ENCODE peak calls at places on chromosomes 2 and 18, in nine cellular contexts. One of them, this sample, is unnamed.

GRCh38 chr2:228367356-228367755 is 185.9 kb upstream of the SPHKAP start:
- DNase-seq in ureter: no peak
- DNase-seq in CD8-positive, alpha-beta T cell: no peak
- DNase-seq in H1: no peak
- DNase-seq in T-helper 2 cell: no peak
- DNase-seq in stimulated activated CD8-positive, alpha-beta memory T cell treated with anti-CD3 and anti-CD28 coated beads, Interleukin-2, amount 100 ng/mL, for 48 hours: no peak
- DNase-seq in nucleus accumbens: no peak
- DNase-seq in body of pancreas: no peak
- DNase-seq in NCI-H460: no peak
- DNase-seq in this sample: no peak

GRCh38 chr18:22197668-22198067 is 28.3 kb downstream of the GATA6 start:
- DNase-seq in ureter: no peak
- DNase-seq in CD8-positive, alpha-beta T cell: no peak
- DNase-seq in H1: no peak
- DNase-seq in T-helper 2 cell: no peak
- DNase-seq in stimulated activated CD8-positive, alpha-beta memory T cell treated with anti-CD3 and anti-CD28 coated beads, Interleukin-2, amount 100 ng/mL, for 48 hours: no peak
- DNase-seq in nucleus accumbens: no peak
- DNase-seq in body of pancreas: no peak
- DNase-seq in NCI-H460: no peak
- DNase-seq in this sample: no peak

GRCh38 chr2:226478121-226478809 is 321.4 kb downstream of the IRS1 start:
- DNase-seq in ureter: no peak
- DNase-seq in CD8-positive, alpha-beta T cell: no peak
- DNase-seq in H1: no peak
- DNase-seq in T-helper 2 cell: no peak
- DNase-seq in stimulated activated CD8-positive, alpha-beta memory T cell treated with anti-CD3 and anti-CD28 coated beads, Interleukin-2, amount 100 ng/mL, for 48 hours: no peak
- DNase-seq in nucleus accumbens: no peak
- DNase-seq in body of pancreas: peak
- DNase-seq in NCI-H460: peak
- DNase-seq in this sample: no peak

GRCh38 chr2:42907835-42908234 is 115.5 kb upstream of the HAAO start:
- DNase-seq in ureter: no peak
- DNase-seq in CD8-positive, alpha-beta T cell: no peak
- DNase-seq in H1: no peak
- DNase-seq in T-helper 2 cell: no peak
- DNase-seq in stimulated activated CD8-positive, alpha-beta memory T cell treated with anti-CD3 and anti-CD28 coated beads, Interleukin-2, amount 100 ng/mL, for 48 hours: no peak
- DNase-seq in nucleus accumbens: no peak
- DNase-seq in body of pancreas: no peak
- DNase-seq in NCI-H460: no peak
- DNase-seq in this sample: no peak

GRCh38 chr2:57597940-57598339 is 448.7 kb upstream of the VRK2 start:
- DNase-seq in ureter: no peak
- DNase-seq in CD8-positive, alpha-beta T cell: no peak
- DNase-seq in H1: no peak
- DNase-seq in T-helper 2 cell: no peak
- DNase-seq in stimulated activated CD8-positive, alpha-beta memory T cell treated with anti-CD3 and anti-CD28 coated beads, Interleukin-2, amount 100 ng/mL, for 48 hours: no peak
- DNase-seq in nucleus accumbens: no peak
- DNase-seq in body of pancreas: no peak
- DNase-seq in NCI-H460: no peak
- DNase-seq in this sample: no peak

GRCh38 chr2:217291259-217291658 is 431.4 kb upstream of the TNP1 start:
- DNase-seq in ureter: no peak
- DNase-seq in CD8-positive, alpha-beta T cell: no peak
- DNase-seq in H1: no peak
- DNase-seq in T-helper 2 cell: no peak
- DNase-seq in stimulated activated CD8-positive, alpha-beta memory T cell treated with anti-CD3 and anti-CD28 coated beads, Interleukin-2, amount 100 ng/mL, for 48 hours: no peak
- DNase-seq in nucleus accumbens: no peak
- DNase-seq in body of pancreas: no peak
- DNase-seq in NCI-H460: no peak
- DNase-seq in this sample: no peak

GRCh38 chr18:62942578-62942977 is 227.2 kb downstream of the PHLPP1 start:
- DNase-seq in ureter: peak
- DNase-seq in CD8-positive, alpha-beta T cell: no peak
- DNase-seq in H1: no peak
- DNase-seq in T-helper 2 cell: no peak
- DNase-seq in stimulated activated CD8-positive, alpha-beta memory T cell treated with anti-CD3 and anti-CD28 coated beads, Interleukin-2, amount 100 ng/mL, for 48 hours: no peak
- DNase-seq in nucleus accumbens: no peak
- DNase-seq in body of pancreas: no peak
- DNase-seq in NCI-H460: no peak
- DNase-seq in this sample: no peak

GRCh38 chr2:66673286-66673685 is 238.4 kb downstream of the MEIS1 start:
- DNase-seq in ureter: no peak
- DNase-seq in CD8-positive, alpha-beta T cell: no peak
- DNase-seq in H1: no peak
- DNase-seq in T-helper 2 cell: no peak
- DNase-seq in stimulated activated CD8-positive, alpha-beta memory T cell treated with anti-CD3 and anti-CD28 coated beads, Interleukin-2, amount 100 ng/mL, for 48 hours: no peak
- DNase-seq in nucleus accumbens: no peak
- DNase-seq in body of pancreas: no peak
- DNase-seq in NCI-H460: no peak
- DNase-seq in this sample: no peak

GRCh38 chr2:64780041-64780440 is 126.3 kb upstream of the SERTAD2 start:
- DNase-seq in ureter: no peak
- DNase-seq in CD8-positive, alpha-beta T cell: no peak
- DNase-seq in H1: no peak
- DNase-seq in T-helper 2 cell: no peak
- DNase-seq in stimulated activated CD8-positive, alpha-beta memory T cell treated with anti-CD3 and anti-CD28 coated beads, Interleukin-2, amount 100 ng/mL, for 48 hours: no peak
- DNase-seq in nucleus accumbens: no peak
- DNase-seq in body of pancreas: no peak
- DNase-seq in NCI-H460: no peak
- DNase-seq in this sample: no peak

GRCh38 chr18:79952996-79953559 is 1.6 kb upstream of the SLC66A2 start:
- DNase-seq in ureter: peak
- DNase-seq in CD8-positive, alpha-beta T cell: no peak
- DNase-seq in H1: no peak
- DNase-seq in T-helper 2 cell: no peak
- DNase-seq in stimulated activated CD8-positive, alpha-beta memory T cell treated with anti-CD3 and anti-CD28 coated beads, Interleukin-2, amount 100 ng/mL, for 48 hours: no peak
- DNase-seq in nucleus accumbens: no peak
- DNase-seq in body of pancreas: no peak
- DNase-seq in NCI-H460: no peak
- DNase-seq in this sample: no peak

GRCh38 chr18:24063121-24063731 is 48.7 kb downstream of the TTC39C start:
- DNase-seq in ureter: no peak
- DNase-seq in CD8-positive, alpha-beta T cell: no peak
- DNase-seq in H1: no peak
- DNase-seq in T-helper 2 cell: no peak
- DNase-seq in stimulated activated CD8-positive, alpha-beta memory T cell treated with anti-CD3 and anti-CD28 coated beads, Interleukin-2, amount 100 ng/mL, for 48 hours: no peak
- DNase-seq in nucleus accumbens: no peak
- DNase-seq in body of pancreas: no peak
- DNase-seq in NCI-H460: no peak
- DNase-seq in this sample: no peak

GRCh38 chr2:103792039-103792438 is 1030.2 kb downstream of the TMEM182 start:
- DNase-seq in ureter: no peak
- DNase-seq in CD8-positive, alpha-beta T cell: no peak
- DNase-seq in H1: peak
- DNase-seq in T-helper 2 cell: no peak
- DNase-seq in stimulated activated CD8-positive, alpha-beta memory T cell treated with anti-CD3 and anti-CD28 coated beads, Interleukin-2, amount 100 ng/mL, for 48 hours: no peak
- DNase-seq in nucleus accumbens: no peak
- DNase-seq in body of pancreas: no peak
- DNase-seq in NCI-H460: no peak
- DNase-seq in this sample: no peak

GRCh38 chr2:75528221-75528977 is 32.3 kb downstream of the EVA1A start:
- DNase-seq in ureter: no peak
- DNase-seq in CD8-positive, alpha-beta T cell: no peak
- DNase-seq in H1: no peak
- DNase-seq in T-helper 2 cell: no peak
- DNase-seq in stimulated activated CD8-positive, alpha-beta memory T cell treated with anti-CD3 and anti-CD28 coated beads, Interleukin-2, amount 100 ng/mL, for 48 hours: no peak
- DNase-seq in nucleus accumbens: no peak
- DNase-seq in body of pancreas: no peak
- DNase-seq in NCI-H460: no peak
- DNase-seq in this sample: no peak

GRCh38 chr2:143209570-143210445 is 80.6 kb downstream of the ARHGAP15 start:
- DNase-seq in ureter: no peak
- DNase-seq in CD8-positive, alpha-beta T cell: no peak
- DNase-seq in H1: no peak
- DNase-seq in T-helper 2 cell: no peak
- DNase-seq in stimulated activated CD8-positive, alpha-beta memory T cell treated with anti-CD3 and anti-CD28 coated beads, Interleukin-2, amount 100 ng/mL, for 48 hours: no peak
- DNase-seq in nucleus accumbens: no peak
- DNase-seq in body of pancreas: no peak
- DNase-seq in NCI-H460: no peak
- DNase-seq in this sample: no peak

GRCh38 chr2:127371037-127371436 is 16.7 kb downstream of the MAP3K2 start:
- DNase-seq in ureter: no peak
- DNase-seq in CD8-positive, alpha-beta T cell: no peak
- DNase-seq in H1: no peak
- DNase-seq in T-helper 2 cell: no peak
- DNase-seq in stimulated activated CD8-positive, alpha-beta memory T cell treated with anti-CD3 and anti-CD28 coated beads, Interleukin-2, amount 100 ng/mL, for 48 hours: no peak
- DNase-seq in nucleus accumbens: no peak
- DNase-seq in body of pancreas: no peak
- DNase-seq in NCI-H460: no peak
- DNase-seq in this sample: peak

GRCh38 chr2:27903649-27904544 is 13.4 kb downstream of the BABAM2 start:
- DNase-seq in ureter: no peak
- DNase-seq in CD8-positive, alpha-beta T cell: no peak
- DNase-seq in H1: no peak
- DNase-seq in T-helper 2 cell: no peak
- DNase-seq in stimulated activated CD8-positive, alpha-beta memory T cell treated with anti-CD3 and anti-CD28 coated beads, Interleukin-2, amount 100 ng/mL, for 48 hours: no peak
- DNase-seq in nucleus accumbens: no peak
- DNase-seq in body of pancreas: no peak
- DNase-seq in NCI-H460: peak
- DNase-seq in this sample: no peak

GRCh38 chr2:24359129-24359528 is 1.2 kb downstream of the ITSN2 start:
- DNase-seq in ureter: no peak
- DNase-seq in CD8-positive, alpha-beta T cell: no peak
- DNase-seq in H1: no peak
- DNase-seq in T-helper 2 cell: peak
- DNase-seq in stimulated activated CD8-positive, alpha-beta memory T cell treated with anti-CD3 and anti-CD28 coated beads, Interleukin-2, amount 100 ng/mL, for 48 hours: no peak
- DNase-seq in nucleus accumbens: no peak
- DNase-seq in body of pancreas: no peak
- DNase-seq in NCI-H460: no peak
- DNase-seq in this sample: no peak

GRCh38 chr2:128505150-128505490 is 186.5 kb upstream of the HS6ST1 start:
- DNase-seq in ureter: peak
- DNase-seq in CD8-positive, alpha-beta T cell: no peak
- DNase-seq in H1: no peak
- DNase-seq in T-helper 2 cell: no peak
- DNase-seq in stimulated activated CD8-positive, alpha-beta memory T cell treated with anti-CD3 and anti-CD28 coated beads, Interleukin-2, amount 100 ng/mL, for 48 hours: no peak
- DNase-seq in nucleus accumbens: no peak
- DNase-seq in body of pancreas: no peak
- DNase-seq in NCI-H460: no peak
- DNase-seq in this sample: no peak

GRCh38 chr18:77208969-77209368 is 40.7 kb upstream of the GALR1 start:
- DNase-seq in ureter: no peak
- DNase-seq in CD8-positive, alpha-beta T cell: peak
- DNase-seq in H1: no peak
- DNase-seq in T-helper 2 cell: peak
- DNase-seq in stimulated activated CD8-positive, alpha-beta memory T cell treated with anti-CD3 and anti-CD28 coated beads, Interleukin-2, amount 100 ng/mL, for 48 hours: no peak
- DNase-seq in nucleus accumbens: no peak
- DNase-seq in body of pancreas: peak
- DNase-seq in NCI-H460: peak
- DNase-seq in this sample: peak

GRCh38 chr2:99953750-99954149 is 188.6 kb downstream of the AFF3 start:
- DNase-seq in ureter: no peak
- DNase-seq in CD8-positive, alpha-beta T cell: no peak
- DNase-seq in H1: no peak
- DNase-seq in T-helper 2 cell: no peak
- DNase-seq in stimulated activated CD8-positive, alpha-beta memory T cell treated with anti-CD3 and anti-CD28 coated beads, Interleukin-2, amount 100 ng/mL, for 48 hours: no peak
- DNase-seq in nucleus accumbens: no peak
- DNase-seq in body of pancreas: no peak
- DNase-seq in NCI-H460: no peak
- DNase-seq in this sample: no peak

GRCh38 chr2:188701836-188702235 is 272.3 kb upstream of the COL3A1 start:
- DNase-seq in ureter: no peak
- DNase-seq in CD8-positive, alpha-beta T cell: no peak
- DNase-seq in H1: no peak
- DNase-seq in T-helper 2 cell: peak
- DNase-seq in stimulated activated CD8-positive, alpha-beta memory T cell treated with anti-CD3 and anti-CD28 coated beads, Interleukin-2, amount 100 ng/mL, for 48 hours: no peak
- DNase-seq in nucleus accumbens: no peak
- DNase-seq in body of pancreas: no peak
- DNase-seq in NCI-H460: no peak
- DNase-seq in this sample: no peak

GRCh38 chr2:187920511-187920910 is 366.3 kb upstream of the TFPI start:
- DNase-seq in ureter: no peak
- DNase-seq in CD8-positive, alpha-beta T cell: no peak
- DNase-seq in H1: no peak
- DNase-seq in T-helper 2 cell: no peak
- DNase-seq in stimulated activated CD8-positive, alpha-beta memory T cell treated with anti-CD3 and anti-CD28 coated beads, Interleukin-2, amount 100 ng/mL, for 48 hours: no peak
- DNase-seq in nucleus accumbens: no peak
- DNase-seq in body of pancreas: no peak
- DNase-seq in NCI-H460: no peak
- DNase-seq in this sample: no peak

GRCh38 chr2:149832256-149832655 is 244.7 kb upstream of the MMADHC start:
- DNase-seq in ureter: no peak
- DNase-seq in CD8-positive, alpha-beta T cell: no peak
- DNase-seq in H1: no peak
- DNase-seq in T-helper 2 cell: no peak
- DNase-seq in stimulated activated CD8-positive, alpha-beta memory T cell treated with anti-CD3 and anti-CD28 coated beads, Interleukin-2, amount 100 ng/mL, for 48 hours: no peak
- DNase-seq in nucleus accumbens: no peak
- DNase-seq in body of pancreas: no peak
- DNase-seq in NCI-H460: no peak
- DNase-seq in this sample: no peak

GRCh38 chr2:162967137-162967536 is 128.6 kb upstream of the KCNH7 start:
- DNase-seq in ureter: no peak
- DNase-seq in CD8-positive, alpha-beta T cell: no peak
- DNase-seq in H1: no peak
- DNase-seq in T-helper 2 cell: no peak
- DNase-seq in stimulated activated CD8-positive, alpha-beta memory T cell treated with anti-CD3 and anti-CD28 coated beads, Interleukin-2, amount 100 ng/mL, for 48 hours: no peak
- DNase-seq in nucleus accumbens: no peak
- DNase-seq in body of pancreas: no peak
- DNase-seq in NCI-H460: no peak
- DNase-seq in this sample: no peak

GRCh38 chr2:86673976-86674670 is 46.0 kb upstream of the RMND5A start:
- DNase-seq in ureter: no peak
- DNase-seq in CD8-positive, alpha-beta T cell: no peak
- DNase-seq in H1: no peak
- DNase-seq in T-helper 2 cell: no peak
- DNase-seq in stimulated activated CD8-positive, alpha-beta memory T cell treated with anti-CD3 and anti-CD28 coated beads, Interleukin-2, amount 100 ng/mL, for 48 hours: no peak
- DNase-seq in nucleus accumbens: no peak
- DNase-seq in body of pancreas: no peak
- DNase-seq in NCI-H460: no peak
- DNase-seq in this sample: no peak

GRCh38 chr2:110828330-110828729 is 96.0 kb downstream of the ACOXL start:
- DNase-seq in ureter: no peak
- DNase-seq in CD8-positive, alpha-beta T cell: no peak
- DNase-seq in H1: no peak
- DNase-seq in T-helper 2 cell: no peak
- DNase-seq in stimulated activated CD8-positive, alpha-beta memory T cell treated with anti-CD3 and anti-CD28 coated beads, Interleukin-2, amount 100 ng/mL, for 48 hours: no peak
- DNase-seq in nucleus accumbens: no peak
- DNase-seq in body of pancreas: no peak
- DNase-seq in NCI-H460: peak
- DNase-seq in this sample: no peak

GRCh38 chr2:238725298-238725697 is 122.6 kb upstream of the TWIST2 start:
- DNase-seq in ureter: no peak
- DNase-seq in CD8-positive, alpha-beta T cell: no peak
- DNase-seq in H1: no peak
- DNase-seq in T-helper 2 cell: no peak
- DNase-seq in stimulated activated CD8-positive, alpha-beta memory T cell treated with anti-CD3 and anti-CD28 coated beads, Interleukin-2, amount 100 ng/mL, for 48 hours: no peak
- DNase-seq in nucleus accumbens: no peak
- DNase-seq in body of pancreas: no peak
- DNase-seq in NCI-H460: no peak
- DNase-seq in this sample: no peak

GRCh38 chr2:144424559-144425240 is 95.2 kb downstream of the ZEB2 start:
- DNase-seq in ureter: no peak
- DNase-seq in CD8-positive, alpha-beta T cell: no peak
- DNase-seq in H1: no peak
- DNase-seq in T-helper 2 cell: no peak
- DNase-seq in stimulated activated CD8-positive, alpha-beta memory T cell treated with anti-CD3 and anti-CD28 coated beads, Interleukin-2, amount 100 ng/mL, for 48 hours: no peak
- DNase-seq in nucleus accumbens: no peak
- DNase-seq in body of pancreas: no peak
- DNase-seq in NCI-H460: no peak
- DNase-seq in this sample: no peak

GRCh38 chr2:47145466-47145865 is 9.6 kb downstream of the STPG4 start:
- DNase-seq in ureter: no peak
- DNase-seq in CD8-positive, alpha-beta T cell: no peak
- DNase-seq in H1: no peak
- DNase-seq in T-helper 2 cell: no peak
- DNase-seq in stimulated activated CD8-positive, alpha-beta memory T cell treated with anti-CD3 and anti-CD28 coated beads, Interleukin-2, amount 100 ng/mL, for 48 hours: no peak
- DNase-seq in nucleus accumbens: no peak
- DNase-seq in body of pancreas: no peak
- DNase-seq in NCI-H460: no peak
- DNase-seq in this sample: no peak

GRCh38 chr18:46570666-46571065 is 86.4 kb downstream of the LOXHD1 start:
- DNase-seq in ureter: no peak
- DNase-seq in CD8-positive, alpha-beta T cell: no peak
- DNase-seq in H1: no peak
- DNase-seq in T-helper 2 cell: no peak
- DNase-seq in stimulated activated CD8-positive, alpha-beta memory T cell treated with anti-CD3 and anti-CD28 coated beads, Interleukin-2, amount 100 ng/mL, for 48 hours: no peak
- DNase-seq in nucleus accumbens: no peak
- DNase-seq in body of pancreas: no peak
- DNase-seq in NCI-H460: no peak
- DNase-seq in this sample: no peak

This sample was measured in thyroid gland.